ENCODE peak calls at places on chromosomes 4 and X, in nine cellular contexts. Y, Z, I, P, U, H, G, N and S are unnamed samples. For H3K4me1, the result is how much of the 10 kb centered on the place peaks cover.

GRCh38 chr4:151888367-151888866 is 127.6 kb upstream of the GATB start:
- DNase-seq in Z (no peak), P (no peak), U (no peak), G (no peak), N (no peak), Y (no peak), I (no peak), H (no peak), S (no peak)

GRCh38 chr4:36494016-36494415 is 212.6 kb downstream of the DTHD1 start:
- DNase-seq in H (no peak), Z (no peak), I (no peak), P (no peak), U (no peak), Y (no peak), G (no peak), N (no peak), S (no peak)

GRCh38 chrX:50910685-50911176 is at the start of gene BMP15:
- DNase-seq in Y (no peak), I (no peak), U (no peak), H (no peak), G (no peak), P (no peak), N (no peak), Z (no peak), S (no peak)

GRCh38 chr4:114964016-114964415 is 149.4 kb downstream of the NDST4 start:
- DNase-seq in I (no peak), P (no peak), Y (no peak), H (no peak), N (no peak), Z (no peak), G (no peak), U (no peak), S (no peak)

GRCh38 chr4:47210828-47211227 is 179.5 kb downstream of the GABRB1 start:
- DNase-seq in P (no peak), G (no peak), I (no peak), H (no peak), Y (no peak), N (no peak), U (no peak), Z (no peak), S (no peak)

GRCh38 chrX:103941201-103941975 is 21.0 kb upstream of the TMSB15B start:
- DNase-seq in U (no peak), H (no peak), I (no peak), N (peak), P (no peak), Y (no peak), G (no peak), Z (peak), S (no peak)

GRCh38 chr4:79851625-79852304 is 221.3 kb downstream of the ANTXR2 start:
- DNase-seq in H (no peak), N (no peak), G (no peak), Z (no peak), P (no peak), I (no peak), Y (no peak), U (no peak), S (no peak)

GRCh38 chr4:15349426-15349825 is 78.4 kb upstream of the C1QTNF7 start:
- DNase-seq in G (no peak), Y (no peak), N (no peak), P (no peak), U (no peak), H (no peak), Z (no peak), I (no peak), S (no peak)

GRCh38 chr4:117134386-117134785 is 49.0 kb upstream of the TRAM1L1 start:
- DNase-seq in I (no peak), N (peak), Z (peak), G (no peak), P (no peak), Y (no peak), U (no peak), H (no peak), S (no peak)

GRCh38 chr4:81635128-81635527 is 163.4 kb upstream of the RASGEF1B start:
- DNase-seq in G (no peak), P (no peak), N (no peak), Z (no peak), U (no peak), I (no peak), H (no peak), Y (no peak), S (no peak)

GRCh38 chr4:176788248-176788647 is 4.5 kb downstream of the VEGFC start:
- DNase-seq in Z (no peak), I (no peak), U (no peak), N (no peak), Y (no peak), G (no peak), P (no peak), H (no peak), S (no peak)

GRCh38 chr4:100981447-100982204 is 365.7 kb downstream of the PPP3CA start:
- DNase-seq in Y (no peak), N (peak), U (no peak), G (no peak), P (no peak), H (no peak), I (no peak), Z (no peak), S (no peak)

GRCh38 chr4:55633903-55634302 is 2.2 kb downstream of the NMU start:
- DNase-seq in P (no peak), I (no peak), U (no peak), Z (no peak), N (no peak), H (no peak), G (no peak), Y (no peak), S (no peak)

GRCh38 chr4:955161-955921 is 18.0 kb downstream of the DGKQ start:
- DNase-seq in Z (peak), Y (no peak), H (no peak), P (no peak), G (no peak), N (no peak), I (no peak), U (no peak), S (no peak)

GRCh38 chrX:15605233-15605632 is 4.5 kb upstream of the ACE2 start:
- DNase-seq in U (no peak), P (no peak), G (no peak), H (no peak), N (peak), Y (no peak), I (no peak), Z (no peak), S (no peak)

GRCh38 chrX:8323356-8323755 is 141.3 kb upstream of the VCX3B start:
- DNase-seq in P (no peak), I (no peak), Z (no peak), H (no peak), U (no peak), Y (no peak), N (no peak), G (no peak), S (no peak)

GRCh38 chrX:154593201-154593600 is 8.3 kb downstream of the CTAG1A start:
- DNase-seq in N (no peak), H (no peak), P (no peak), Z (no peak), I (no peak), U (no peak), G (no peak), Y (peak), S (no peak)

GRCh38 chr4:3399277-3400194 is 42.2 kb upstream of the HGFAC start:
- DNase-seq in H (no peak), Z (peak), U (peak), P (no peak), G (no peak), I (no peak), Y (no peak), N (no peak), S (no peak)

GRCh38 chrX:15546745-15547144 is 46.1 kb downstream of the BMX start:
- DNase-seq in H (no peak), I (no peak), Y (no peak), G (no peak), U (no peak), P (no peak), N (no peak), Z (no peak), S (no peak)

GRCh38 chr4:170306208-170306607 is 216.5 kb upstream of the AADAT start:
- DNase-seq in N (peak), G (no peak), P (no peak), I (no peak), U (no peak), H (no peak), Z (no peak), Y (no peak), S (no peak)

GRCh38 chrX:134725103-134725690 is 66.9 kb upstream of the PLAC1 start:
- DNase-seq in Z (no peak), U (no peak), H (no peak), G (no peak), I (no peak), Y (no peak), P (no peak), N (no peak), S (no peak)

GRCh38 chrX:30308263-30309138 is 689 bp downstream of the NR0B1 start:
- DNase-seq in Y (no peak), P (no peak), G (no peak), I (peak), H (no peak), N (peak), U (no peak), Z (peak), S (no peak)

GRCh38 chr4:72951147-72951546 is 118.4 kb downstream of the COX18 start:
- DNase-seq in P (no peak), Z (no peak), N (no peak), U (no peak), Y (no peak), H (no peak), G (no peak), I (no peak), S (no peak)

GRCh38 chrX:13485167-13485566 is 84.2 kb upstream of the EGFL6 start:
- DNase-seq in P (no peak), N (no peak), Z (no peak), H (no peak), G (peak), I (no peak), U (no peak), Y (no peak), S (no peak)

GRCh38 chrX:38129366-38129765 is 91.3 kb downstream of the SRPX start:
- DNase-seq in P (no peak), Y (no peak), U (no peak), N (no peak), H (no peak), G (no peak), I (no peak), Z (no peak), S (no peak)

GRCh38 chrX:143663755-143664154 is 27.9 kb upstream of the SLITRK4 start:
- DNase-seq in G (no peak), U (no peak), P (no peak), N (no peak), Y (no peak), I (no peak), Z (no peak), H (no peak), S (no peak)

GRCh38 chrX:143664302-143664701 is 28.4 kb upstream of the SLITRK4 start:
- DNase-seq in N (peak), H (no peak), G (no peak), I (no peak), Z (peak), Y (no peak), U (no peak), P (no peak), S (no peak)

GRCh38 chrX:143669395-143669794 is 33.5 kb upstream of the SLITRK4 start:
- DNase-seq in N (peak), I (no peak), H (no peak), U (no peak), Z (no peak), P (no peak), G (no peak), Y (no peak), S (no peak)
- TF ChIP-seq CTCF in N (peak), I (no peak), H (no peak), U (no peak), Z (peak), P (no peak), G (no peak), Y (no peak), S (no peak)

DNA sequence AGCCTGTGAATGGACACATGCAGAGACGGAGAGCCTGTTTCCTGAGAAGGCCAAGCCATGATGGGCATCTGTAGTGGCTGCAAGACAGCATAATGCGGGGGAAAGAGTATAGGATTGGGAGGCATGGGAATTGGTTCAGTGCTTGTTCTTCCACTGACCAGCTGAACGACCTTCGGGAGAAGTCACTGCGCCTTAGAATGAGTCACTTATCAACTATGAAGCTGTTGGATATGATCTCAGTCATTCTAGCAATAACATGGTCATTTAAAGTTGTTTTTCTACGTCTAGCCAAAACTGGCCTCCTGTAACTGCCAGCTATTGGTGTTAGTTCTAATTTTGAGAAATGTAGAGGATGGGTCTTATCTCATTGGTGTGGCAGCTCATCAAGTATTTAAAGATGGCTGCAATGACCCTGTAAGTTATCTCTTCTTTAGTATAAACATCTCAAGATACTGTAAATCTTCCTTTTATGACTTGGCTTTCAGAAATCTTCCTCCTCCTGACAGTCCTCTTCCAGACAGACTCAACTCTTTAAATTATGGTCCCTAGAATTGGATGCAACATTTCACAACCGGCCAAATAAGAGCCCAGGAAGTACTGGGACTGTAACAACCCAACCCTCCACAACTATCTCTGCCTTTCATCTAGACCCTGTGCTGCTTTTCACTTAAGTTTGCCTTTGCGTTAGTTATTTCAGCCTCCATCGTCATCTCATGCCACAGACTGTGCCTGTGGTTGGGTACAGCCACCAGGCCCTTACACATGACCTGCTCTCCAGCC is 243.3 kb downstream of the CBR4 start:
- DNase-seq in P (no peak), Y (no peak), N (no peak), H (no peak), Z (no peak), G (no peak), I (no peak), U (no peak), S (no peak)
- H3K27ac ChIP-seq in P (peak), Y (peak), N (peak), H (peak), Z (peak), G (peak), I (no peak), U (peak), S (peak)

GRCh38 chr4:14254252-14254651 is 626.7 kb upstream of the BOD1L1 start:
- DNase-seq in P (peak), Z (peak), H (no peak), N (peak), U (peak), G (peak), Y (peak), I (no peak), S (peak)
- H3K4me1 ChIP-seq in P (under half), Z (under half), H (under half), N (under half), U (under half), G (under half), Y (under half), I (under half), S (under half)

DNA sequence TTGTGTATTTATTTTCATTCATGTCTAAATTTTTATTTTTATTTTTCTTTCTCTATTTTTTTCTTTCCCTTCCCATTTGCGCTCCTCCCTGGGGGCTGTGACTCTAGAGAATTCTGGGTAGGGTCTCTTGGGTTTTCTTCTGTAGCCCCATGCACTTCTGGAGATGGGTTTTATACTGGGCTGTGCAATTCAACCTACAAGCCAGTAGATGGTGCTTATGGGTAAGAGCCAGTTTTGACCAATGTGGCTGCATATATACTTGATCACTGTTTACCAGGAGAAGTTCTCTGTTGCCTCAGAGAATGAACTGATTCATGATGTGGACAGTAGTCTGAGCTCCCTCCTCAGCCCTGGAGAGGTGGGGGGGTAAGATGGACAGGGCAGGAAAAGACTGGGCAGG is 614.6 kb downstream of the PCDH19 start:
- DNase-seq in G (no peak), Z (no peak), I (no peak), H (no peak), Y (no peak), U (no peak), N (no peak), P (no peak), S (no peak)
- TF ChIP-seq CTCF in G (no peak), Z (peak), I (no peak), H (no peak), Y (no peak), U (no peak), N (no peak), P (no peak), S (no peak)

DNA sequence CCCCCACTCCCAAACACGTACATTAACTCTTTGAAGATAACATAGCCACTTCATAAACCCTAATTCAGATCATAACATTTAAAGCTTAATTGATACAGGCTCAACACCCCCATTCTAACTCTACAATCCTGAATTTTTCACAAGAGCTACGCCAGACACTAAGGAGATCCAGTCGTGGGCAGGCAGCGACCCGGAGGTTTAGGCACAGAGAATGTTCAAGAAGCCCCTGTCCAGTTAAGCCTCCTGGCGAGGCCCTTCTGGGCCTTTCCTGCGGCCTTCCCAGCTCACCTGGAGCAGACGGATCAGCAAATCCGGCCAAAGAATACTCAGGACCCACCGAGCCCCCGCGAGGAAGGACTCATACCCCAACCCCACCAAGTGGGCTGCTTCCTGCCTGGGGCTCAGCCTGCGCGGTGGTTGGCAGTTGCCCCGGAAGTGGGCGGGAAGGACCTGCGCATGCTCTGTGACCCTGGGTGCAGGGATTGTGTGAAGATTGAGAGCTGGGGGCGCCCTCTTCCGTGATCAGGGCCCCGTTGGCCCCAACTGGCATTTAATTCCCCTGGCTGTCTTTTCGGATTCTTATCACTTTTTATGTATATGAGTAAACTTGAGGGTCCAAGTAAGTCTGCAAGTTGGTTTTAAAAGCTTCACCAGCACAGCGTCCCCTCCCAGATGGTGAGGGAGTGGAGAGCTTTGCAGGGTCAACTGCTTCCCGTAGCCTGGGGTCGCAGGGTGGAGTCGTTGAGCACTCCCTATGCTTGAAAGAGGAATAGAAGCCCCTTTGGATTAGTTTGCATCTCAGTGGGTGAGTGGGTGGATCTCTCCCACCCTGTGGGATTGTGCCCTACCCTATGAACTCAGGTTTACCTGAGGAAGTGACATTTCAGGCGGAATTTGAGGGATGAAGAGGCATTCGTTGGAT is at the start of gene TRIM61:
- DNase-seq in N (no peak), G (peak), Y (no peak), U (peak), P (peak), H (no peak), I (peak), Z (peak), S (no peak)
- H3K27ac ChIP-seq in N (no peak), G (no peak), Y (no peak), U (peak), P (no peak), H (no peak), I (peak), Z (no peak), S (peak)